ENCODE peak calls at places on chromosomes 7 and 10, in six cellular contexts. B, G, L, Q, T and N are unnamed samples.

GRCh38 chr7:13933536-13933935 is 55.9 kb downstream of the ETV1 start:
- DNase-seq in B (no peak), G (no peak), L (no peak), Q (no peak), T (no peak), N (no peak)

GRCh38 chr10:50937230-50937907 is 51.9 kb upstream of the A1CF start:
- DNase-seq in B (peak), G (no peak), L (no peak), Q (no peak), T (peak), N (no peak)

GRCh38 chr10:101130984-101131961 is at the start of gene TLX1:
- DNase-seq in B (no peak), G (no peak), L (no peak), Q (peak), T (no peak), N (no peak)

GRCh38 chr10:34821587-34822585 is 6.8 kb upstream of the PARD3 start:
- DNase-seq in B (no peak), G (no peak), L (no peak), Q (no peak), T (no peak), N (no peak)

GRCh38 chr7:82605247-82605864 is 161.8 kb upstream of the CACNA2D1 start:
- DNase-seq in B (peak), G (peak), L (no peak), Q (no peak), T (peak), N (no peak)

GRCh38 chr7:157521061-157521731 is 184.4 kb downstream of the DNAJB6 start:
- DNase-seq in B (no peak), G (no peak), L (no peak), Q (no peak), T (no peak), N (no peak)

GRCh38 chr10:65273063-65273462 is 1652.8 kb upstream of the LRRTM3 start:
- DNase-seq in B (no peak), G (peak), L (no peak), Q (no peak), T (no peak), N (no peak)

GRCh38 chr7:46999866-47000265 is 582.0 kb downstream of the TNS3 start:
- DNase-seq in B (no peak), G (no peak), L (no peak), Q (no peak), T (no peak), N (no peak)

GRCh38 chr10:77208857-77209256 is 428.8 kb downstream of the KCNMA1 start:
- DNase-seq in B (no peak), G (no peak), L (no peak), Q (no peak), T (no peak), N (no peak)

GRCh38 chr7:16841681-16842080 is 36.9 kb upstream of the AGR2 start:
- DNase-seq in B (no peak), G (no peak), L (no peak), Q (no peak), T (no peak), N (peak)

GRCh38 chr7:138325434-138325833 is 134.6 kb upstream of the TRIM24 start:
- DNase-seq in B (no peak), G (no peak), L (no peak), Q (no peak), T (no peak), N (no peak)

GRCh38 chr7:37832194-37832593 is 16.2 kb upstream of the NME8 start:
- DNase-seq in B (peak), G (no peak), L (no peak), Q (peak), T (no peak), N (no peak)

GRCh38 chr7:79403879-79404278 is 49.6 kb downstream of the MAGI2 start:
- DNase-seq in B (no peak), G (no peak), L (no peak), Q (no peak), T (no peak), N (no peak)

GRCh38 chr10:78688221-78688944 is 380.4 kb upstream of the ZMIZ1 start:
- DNase-seq in B (no peak), G (no peak), L (no peak), Q (no peak), T (no peak), N (no peak)

GRCh38 chr10:93666030-93666429 is 36.4 kb downstream of the FRA10AC1 start:
- DNase-seq in B (no peak), G (no peak), L (no peak), Q (no peak), T (no peak), N (no peak)

GRCh38 chr7:37645276-37646040 is 38.1 kb upstream of the GPR141 start:
- DNase-seq in B (peak), G (no peak), L (no peak), Q (no peak), T (no peak), N (no peak)

GRCh38 chr10:49431426-49431825 is 35.5 kb upstream of the DRGX start:
- DNase-seq in B (no peak), G (no peak), L (no peak), Q (no peak), T (no peak), N (no peak)

GRCh38 chr7:55177589-55178261 is 158.9 kb downstream of the EGFR start:
- DNase-seq in B (no peak), G (no peak), L (peak), Q (no peak), T (no peak), N (no peak)

GRCh38 chr7:42378149-42378548 is 141.1 kb upstream of the GLI3 start:
- DNase-seq in B (no peak), G (no peak), L (no peak), Q (no peak), T (no peak), N (no peak)